ENCODE peak calls at places on chromosomes 16 and 17, in six cellular contexts. S is hepatocyte; N is CD4-positive, alpha-beta memory T cell; O is Peyer's patch; D is anterior cingulate cortex; G is GM23248. L is an unnamed sample.

GRCh38 chr16:85945424-85945751 is 46.4 kb downstream of the IRF8 start:
- DNase-seq in S (no peak), N (no peak), O (no peak), D (no peak), G (no peak), L (peak)

GRCh38 chr16:28502290-28502689 is 4.3 kb downstream of the IL27 start:
- DNase-seq in S (no peak), N (no peak), O (no peak), D (no peak), G (no peak), L (no peak)

GRCh38 chr16:21656795-21657768 is 4.7 kb upstream of the IGSF6 start:
- DNase-seq in S (peak), N (peak), O (peak), D (no peak), G (peak), L (peak)

GRCh38 chr16:66623755-66624154 is 19.3 kb downstream of the CMTM3 start:
- DNase-seq in S (no peak), N (no peak), O (no peak), D (no peak), G (no peak), L (no peak)

GRCh38 chr17:47812146-47812920 is 9.3 kb downstream of the OSBPL7 start:
- DNase-seq in S (no peak), N (no peak), O (no peak), D (no peak), G (no peak), L (no peak)

GRCh38 chr16:31696968-31697743 is 169.5 kb downstream of the AHSP start:
- DNase-seq in S (peak), N (no peak), O (no peak), D (no peak), G (peak), L (peak)

GRCh38 chr17:43779145-43780125 is 658 bp upstream of the DUSP3 start:
- DNase-seq in S (no peak), N (no peak), O (peak), D (no peak), G (no peak), L (no peak)

GRCh38 chr16:85649411-85649977 is 36.4 kb downstream of the GSE1 start:
- DNase-seq in S (no peak), N (no peak), O (no peak), D (no peak), G (no peak), L (no peak)

GRCh38 chr17:1644493-1645206 is 882 bp downstream of the SCARF1 start:
- DNase-seq in S (no peak), N (no peak), O (peak), D (no peak), G (peak), L (no peak)

GRCh38 chr17:51912939-51913338 is 245.6 kb downstream of the CA10 start:
- DNase-seq in S (no peak), N (no peak), O (no peak), D (no peak), G (no peak), L (no peak)

GRCh38 chr16:57264381-57264780 is 19.3 kb downstream of the ARL2BP start:
- DNase-seq in S (no peak), N (no peak), O (no peak), D (no peak), G (no peak), L (no peak)

GRCh38 chr16:30615358-30616076 is 5.3 kb upstream of the ZNF689 start:
- DNase-seq in S (peak), N (peak), O (peak), D (peak), G (peak), L (peak)

GRCh38 chr16:56193951-56194726 is 2.9 kb downstream of the GNAO1 start:
- DNase-seq in S (peak), N (peak), O (peak), D (peak), G (peak), L (peak)

GRCh38 chr17:5592382-5592781 is 8.1 kb upstream of the NLRP1 start:
- DNase-seq in S (peak), N (peak), O (no peak), D (no peak), G (peak), L (peak)

GRCh38 chr16:29107299-29107698 is 122.4 kb downstream of the LAT start:
- DNase-seq in S (peak), N (no peak), O (no peak), D (no peak), G (no peak), L (no peak)

GRCh38 chr16:27174798-27175197 is 28.5 kb upstream of the KDM8 start:
- DNase-seq in S (peak), N (no peak), O (no peak), D (no peak), G (peak), L (no peak)

GRCh38 chr17:1597861-1598342 is 30.7 kb downstream of the SLC43A2 start:
- DNase-seq in S (peak), N (no peak), O (no peak), D (no peak), G (no peak), L (no peak)

GRCh38 chr16:20300312-20301097 is 26.8 kb downstream of the GP2 start:
- DNase-seq in S (peak), N (peak), O (no peak), D (no peak), G (peak), L (peak)

GRCh38 chr17:74165811-74166365 is 37.6 kb upstream of the RPL38 start:
- DNase-seq in S (no peak), N (no peak), O (no peak), D (no peak), G (no peak), L (no peak)

GRCh38 chr16:70582280-70582978 is 58.8 kb downstream of the SF3B3 start:
- DNase-seq in S (no peak), N (no peak), O (no peak), D (no peak), G (peak), L (no peak)

GRCh38 chr16:3954411-3954921 is 74.0 kb upstream of the CREBBP start:
- DNase-seq in S (peak), N (no peak), O (no peak), D (no peak), G (no peak), L (no peak)

GRCh38 chr16:70578035-70578434 is 54.4 kb downstream of the SF3B3 start:
- DNase-seq in S (no peak), N (no peak), O (no peak), D (no peak), G (peak), L (no peak)

GRCh38 chr16:30985401-30986128 is 558 bp downstream of the HSD3B7 start:
- DNase-seq in S (peak), N (no peak), O (no peak), D (no peak), G (peak), L (peak)

GRCh38 chr16:31061126-31061812 is 12.8 kb downstream of the ZNF668 start:
- DNase-seq in S (peak), N (no peak), O (no peak), D (no peak), G (no peak), L (no peak)

GRCh38 chr17:69535022-69535570 is 120.6 kb downstream of the MAP2K6 start:
- DNase-seq in S (peak), N (no peak), O (no peak), D (no peak), G (no peak), L (no peak)

GRCh38 chr17:72719582-72720493 is 372.6 kb downstream of the SLC39A11 start:
- DNase-seq in S (no peak), N (peak), O (peak), D (no peak), G (no peak), L (no peak)

GRCh38 chr16:88548131-88548874 is 21.9 kb upstream of the ZC3H18 start:
- DNase-seq in S (no peak), N (no peak), O (no peak), D (no peak), G (no peak), L (no peak)

GRCh38 chr16:73142995-73143394 is 95.1 kb upstream of the ZFHX3 start:
- DNase-seq in S (no peak), N (no peak), O (no peak), D (no peak), G (no peak), L (no peak)

GRCh38 chr17:77441130-77441920 is 300.6 kb downstream of the SEC14L1 start:
- DNase-seq in S (no peak), N (peak), O (peak), D (no peak), G (no peak), L (no peak)

GRCh38 chr16:27511657-27512056 is 38.1 kb downstream of the GTF3C1 start:
- DNase-seq in S (no peak), N (no peak), O (no peak), D (no peak), G (no peak), L (peak)

L was measured in G401.